ENCODE peak calls at places on chromosomes 16 and 17, in nine cellular contexts. D is Panc1, P is IMR-90, N is kidney epithelial cell, R is left ventricle myocardium inferior, C is choroid plexus epithelial cell, L is heart left ventricle, H is ovary, X is GM06990. F is an unnamed sample.

GRCh38 chr16:89046491-89046890 is 47.2 kb upstream of the ACSF3 start:
- DNase-seq in D (no peak), P (no peak), N (no peak), R (no peak), C (no peak), L (peak; percentile 13), H (no peak), X (no peak), F (no peak)

GRCh38 chr16:20611350-20611902 is 35.3 kb upstream of the ACSM2B start:
- DNase-seq in D (no peak), P (no peak), N (no peak), R (peak; percentile 58), C (no peak), L (peak; percentile 84), H (no peak), X (no peak), F (no peak)

GRCh38 chr16:69839798-69840409 is 77.8 kb downstream of the WWP2 start:
- DNase-seq in D (no peak), P (no peak), N (no peak), R (peak; percentile 45), C (no peak), L (peak; percentile 66), H (no peak), X (no peak), F (no peak)

GRCh38 chr17:5260542-5260941 is 21.5 kb upstream of the RABEP1 start:
- DNase-seq in D (no peak), P (no peak), N (no peak), R (no peak), C (no peak), L (no peak), H (no peak), X (no peak), F (no peak)

GRCh38 chr17:41792835-41793748 is 6.6 kb upstream of the JUP start:
- DNase-seq in D (no peak), P (peak; percentile 60), N (no peak), R (peak; percentile 62), C (peak; percentile 64), L (peak; percentile 87), H (peak; percentile 61), X (no peak), F (no peak)

GRCh38 chr17:47975189-47975814 is 4.4 kb downstream of the CDK5RAP3 start:
- DNase-seq in D (no peak), P (no peak), N (no peak), R (no peak), C (no peak), L (no peak), H (no peak), X (no peak), F (no peak)

GRCh38 chr17:63069245-63069644 is 103.2 kb downstream of the TANC2 start:
- DNase-seq in D (no peak), P (no peak), N (no peak), R (no peak), C (no peak), L (no peak), H (no peak), X (no peak), F (no peak)

GRCh38 chr17:27209316-27209715 is 84.6 kb upstream of the WSB1 start:
- DNase-seq in D (no peak), P (no peak), N (no peak), R (no peak), C (no peak), L (no peak), H (no peak), X (no peak), F (no peak)

GRCh38 chr16:25106567-25107465 is 4.7 kb upstream of the LCMT1 start:
- DNase-seq in D (no peak), P (peak; percentile 77), N (no peak), R (peak; percentile 96), C (peak; percentile 86), L (peak; percentile 97), H (peak; percentile 96), X (peak; percentile 87), F (peak; percentile 91)

GRCh38 chr16:25110392-25110947 is 1.1 kb upstream of the LCMT1 start:
- DNase-seq in D (no peak), P (no peak), N (no peak), R (no peak), C (peak; percentile 14), L (no peak), H (no peak), X (no peak), F (peak; percentile 21)

GRCh38 chr16:25107466-25107792 is 4.1 kb upstream of the LCMT1 start:
- DNase-seq in D (no peak), P (no peak), N (no peak), R (no peak), C (no peak), L (no peak), H (no peak), X (no peak), F (no peak)

GRCh38 chr16:25109643-25110042 is 1.9 kb upstream of the LCMT1 start:
- DNase-seq in D (peak; percentile 92), P (peak; percentile 98), N (peak; percentile 80), R (no peak), C (peak; percentile 97), L (peak; percentile 46), H (peak; percentile 30), X (no peak), F (no peak)

DNA sequence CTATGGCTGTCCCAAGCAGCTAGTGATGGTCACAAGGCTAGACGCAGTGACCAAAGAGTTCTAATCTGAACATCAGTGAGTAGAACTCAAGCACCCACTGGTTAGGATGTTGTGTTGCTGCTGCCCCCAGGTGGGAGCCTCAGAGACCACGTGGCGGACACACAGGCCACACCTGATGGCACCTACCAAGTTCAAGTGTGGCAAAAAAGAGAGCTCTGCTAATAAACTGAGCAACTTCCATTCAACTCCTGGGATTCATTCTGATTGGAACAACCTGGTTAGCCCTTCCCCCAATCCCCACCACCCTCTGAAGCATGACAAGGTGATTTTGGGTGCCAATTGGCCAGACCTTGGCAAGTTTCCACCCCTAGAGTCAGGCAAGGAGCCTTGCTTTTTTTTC is 3.5 kb upstream of the LCMT1 start:
- DNase-seq in D (no peak), P (no peak), N (no peak), R (no peak), C (peak; percentile 7), L (peak; percentile 46), H (no peak), X (peak; percentile 46), F (peak; percentile 67)
- TF ChIP-seq CTCF in D (peak; percentile 61), P (no peak), N (no peak), R (no peak), C (no peak), L (no peak), H (no peak), X (peak; percentile 43), F (peak; percentile 31)

DNA sequence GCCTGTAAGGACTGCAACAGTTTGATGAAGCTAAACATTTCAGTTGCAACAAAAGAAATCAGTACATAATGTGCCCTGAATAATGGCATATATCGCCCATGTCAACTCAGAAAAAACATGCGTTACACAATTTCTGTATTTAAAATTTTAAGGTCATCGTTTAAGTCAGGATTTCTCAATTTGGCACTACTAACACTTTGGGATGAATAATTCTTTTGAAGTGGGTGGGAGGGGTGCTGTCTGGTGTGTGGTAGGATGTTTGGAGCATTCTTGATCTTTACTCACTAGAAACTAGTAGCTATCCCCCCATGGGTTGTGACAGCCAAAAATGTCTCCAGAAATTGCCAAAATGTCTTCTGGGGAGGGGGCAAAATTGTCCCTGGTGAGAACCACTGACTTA is 50.7 kb upstream of the CNTNAP4 start:
- DNase-seq in D (no peak), P (no peak), N (no peak), R (no peak), C (no peak), L (no peak), H (no peak), X (no peak), F (no peak)
- H3K4me3 ChIP-seq in D (no peak overlapping the region), P (no peak overlapping the region), N (no peak overlapping the region), R (no peak overlapping the region), C (no peak overlapping the region), L (no peak overlapping the region), H (no peak overlapping the region), X (no peak overlapping the region), F (no peak overlapping the region)

GRCh38 chr16:72838999-72839398 is 208.9 kb downstream of the ZFHX3 start:
- DNase-seq in D (no peak), P (no peak), N (no peak), R (no peak), C (no peak), L (no peak), H (no peak), X (no peak), F (no peak)

GRCh38 chr16:72837846-72838661 is 209.9 kb downstream of the ZFHX3 start:
- DNase-seq in D (no peak), P (peak; percentile 77), N (no peak), R (no peak), C (peak; percentile 53), L (no peak), H (no peak), X (no peak), F (no peak)

GRCh38 chr16:72835041-72835440 is 212.9 kb downstream of the ZFHX3 start:
- DNase-seq in D (no peak), P (no peak), N (no peak), R (no peak), C (no peak), L (no peak), H (no peak), X (no peak), F (no peak)

GRCh38 chr16:72836181-72836580 is 211.7 kb downstream of the ZFHX3 start:
- DNase-seq in D (no peak), P (no peak), N (no peak), R (no peak), C (no peak), L (no peak), H (no peak), X (no peak), F (no peak)

GRCh38 chr16:72836985-72837384 is 210.9 kb downstream of the ZFHX3 start:
- DNase-seq in D (no peak), P (no peak), N (no peak), R (no peak), C (no peak), L (no peak), H (no peak), X (no peak), F (no peak)
- TF ChIP-seq CTCF in D (peak; percentile 21), P (no peak), N (no peak), R (no peak), C (no peak), L (no peak), H (no peak), X (no peak), F (peak; percentile 10)

GRCh38 chr17:38743556-38744171 is 4.5 kb downstream of the PCGF2 start:
- DNase-seq in D (no peak), P (no peak), N (no peak), R (no peak), C (no peak), L (no peak), H (no peak), X (no peak), F (no peak)

GRCh38 chr17:38746893-38747384 is 1.2 kb downstream of the PCGF2 start:
- DNase-seq in D (no peak), P (no peak), N (no peak), R (no peak), C (no peak), L (no peak), H (no peak), X (no peak), F (no peak)

GRCh38 chr17:38746004-38746892 is 1.9 kb downstream of the PCGF2 start:
- DNase-seq in D (no peak), P (no peak), N (no peak), R (no peak), C (no peak), L (no peak), H (no peak), X (no peak), F (no peak)

GRCh38 chr17:38747385-38748328 is 479 bp downstream of the PCGF2 start:
- DNase-seq in D (no peak), P (no peak), N (no peak), R (peak; percentile 64), C (no peak), L (peak; percentile 69), H (peak; percentile 74), X (no peak), F (peak; percentile 53)

GRCh38 chr17:38745545-38745944 is 2.6 kb downstream of the PCGF2 start:
- DNase-seq in D (no peak), P (no peak), N (no peak), R (no peak), C (no peak), L (no peak), H (peak; percentile 58), X (no peak), F (no peak)
- H3K4me3 ChIP-seq in D (peak overlapping the region; percentile 75), P (no peak overlapping the region), N (no peak overlapping the region), R (peak overlapping the region; percentile 78), C (no peak overlapping the region), L (peak overlapping the region; percentile 2), H (no peak overlapping the region), X (no peak overlapping the region), F (peak overlapping the region; percentile 23)